ENCODE peak calls at places on chromosome 2, in five cellular contexts. One of them, this sample, is unnamed. For H3K36me3, the result is how much of the 10 kb centered on the place peaks cover.

GRCh38 chr2:67096886-67097285 is 300.2 kb upstream of the ETAA1 start:
- DNase-seq in esophagus muscularis mucosa: no peak
- DNase-seq in IMR-90: no peak
- DNase-seq in suprapubic skin: no peak
- DNase-seq in body of pancreas: no peak
- DNase-seq in this sample: no peak

GRCh38 chr2:195029804-195030654 is 627.0 kb upstream of the SLC39A10 start:
- DNase-seq in IMR-90: no peak
- DNase-seq in body of pancreas: no peak
- DNase-seq in esophagus muscularis mucosa: no peak
- DNase-seq in suprapubic skin: no peak
- DNase-seq in this sample: no peak

GRCh38 chr2:120823551-120823950 is 87.9 kb downstream of the GLI2 start:
- DNase-seq in esophagus muscularis mucosa: no peak
- DNase-seq in IMR-90: no peak
- DNase-seq in suprapubic skin: no peak
- DNase-seq in body of pancreas: no peak
- DNase-seq in this sample: no peak

GRCh38 chr2:30691948-30692828 is 115.1 kb downstream of the CAPN13 start:
- DNase-seq in suprapubic skin: peak
- DNase-seq in body of pancreas: no peak
- DNase-seq in IMR-90: peak
- DNase-seq in esophagus muscularis mucosa: peak
- DNase-seq in this sample: no peak

GRCh38 chr2:166665991-166666940 is 172.2 kb upstream of the SCN7A start:
- DNase-seq in IMR-90: peak
- DNase-seq in suprapubic skin: no peak
- DNase-seq in body of pancreas: no peak
- DNase-seq in esophagus muscularis mucosa: no peak
- DNase-seq in this sample: no peak

GRCh38 chr2:149258531-149258930 is 71.9 kb upstream of the LYPD6 start:
- DNase-seq in body of pancreas: no peak
- DNase-seq in esophagus muscularis mucosa: no peak
- DNase-seq in IMR-90: no peak
- DNase-seq in suprapubic skin: no peak
- DNase-seq in this sample: no peak

GRCh38 chr2:11850082-11850481 is 103.7 kb downstream of the LPIN1 start:
- DNase-seq in IMR-90: no peak
- DNase-seq in esophagus muscularis mucosa: no peak
- DNase-seq in body of pancreas: no peak
- DNase-seq in suprapubic skin: no peak
- DNase-seq in this sample: no peak

GRCh38 chr2:176830362-176830761 is 382.2 kb upstream of the HNRNPA3 start:
- DNase-seq in esophagus muscularis mucosa: no peak
- DNase-seq in suprapubic skin: no peak
- DNase-seq in IMR-90: no peak
- DNase-seq in body of pancreas: no peak
- DNase-seq in this sample: no peak

GRCh38 chr2:10084567-10084910 is 4.3 kb upstream of the CYS1 start:
- DNase-seq in body of pancreas: no peak
- DNase-seq in IMR-90: no peak
- DNase-seq in suprapubic skin: no peak
- DNase-seq in esophagus muscularis mucosa: no peak
- DNase-seq in this sample: no peak

GRCh38 chr2:203720922-203721672 is 14.7 kb downstream of the CD28 start:
- DNase-seq in esophagus muscularis mucosa: no peak
- DNase-seq in IMR-90: no peak
- DNase-seq in body of pancreas: no peak
- DNase-seq in suprapubic skin: no peak
- DNase-seq in this sample: no peak

GRCh38 chr2:134836986-134837385 is 1.4 kb upstream of the ACMSD start:
- DNase-seq in esophagus muscularis mucosa: no peak
- DNase-seq in suprapubic skin: no peak
- DNase-seq in body of pancreas: no peak
- DNase-seq in IMR-90: peak
- DNase-seq in this sample: no peak

GRCh38 chr2:135189148-135189547 is 137.1 kb downstream of the RAB3GAP1 start:
- DNase-seq in esophagus muscularis mucosa: no peak
- DNase-seq in body of pancreas: no peak
- DNase-seq in IMR-90: no peak
- DNase-seq in suprapubic skin: no peak
- DNase-seq in this sample: no peak

GRCh38 chr2:157413342-157414035 is 30.4 kb downstream of the CYTIP start:
- DNase-seq in suprapubic skin: no peak
- DNase-seq in body of pancreas: no peak
- DNase-seq in esophagus muscularis mucosa: no peak
- DNase-seq in IMR-90: no peak
- DNase-seq in this sample: peak

GRCh38 chr2:229282758-229283546 is 11.9 kb upstream of the PID1 start:
- DNase-seq in IMR-90: peak
- DNase-seq in suprapubic skin: peak
- DNase-seq in esophagus muscularis mucosa: no peak
- DNase-seq in body of pancreas: peak
- DNase-seq in this sample: peak

GRCh38 chr2:187552959-187553681 is 1.1 kb downstream of the TFPI start:
- DNase-seq in suprapubic skin: no peak
- DNase-seq in body of pancreas: no peak
- DNase-seq in esophagus muscularis mucosa: no peak
- DNase-seq in IMR-90: peak
- DNase-seq in this sample: no peak

GRCh38 chr2:26475832-26476501 is 2.0 kb downstream of the OTOF start:
- DNase-seq in esophagus muscularis mucosa: no peak
- DNase-seq in body of pancreas: no peak
- DNase-seq in suprapubic skin: no peak
- DNase-seq in IMR-90: no peak
- DNase-seq in this sample: no peak

GRCh38 chr2:160510617-160511016 is 17.0 kb upstream of the RBMS1 start:
- DNase-seq in IMR-90: no peak
- DNase-seq in body of pancreas: no peak
- DNase-seq in suprapubic skin: no peak
- DNase-seq in esophagus muscularis mucosa: no peak
- DNase-seq in this sample: no peak

GRCh38 chr2:177234267-177234666 is 21.7 kb downstream of the HNRNPA3 start:
- DNase-seq in IMR-90: no peak
- DNase-seq in body of pancreas: no peak
- DNase-seq in suprapubic skin: no peak
- DNase-seq in esophagus muscularis mucosa: no peak
- DNase-seq in this sample: no peak

GRCh38 chr2:98835831-98836385 is 100.1 kb downstream of the CRACDL start:
- DNase-seq in IMR-90: no peak
- DNase-seq in esophagus muscularis mucosa: no peak
- DNase-seq in body of pancreas: no peak
- DNase-seq in suprapubic skin: no peak
- DNase-seq in this sample: peak

GRCh38 chr2:8090748-8091700 is 590.8 kb upstream of the ID2 start:
- DNase-seq in suprapubic skin: peak
- DNase-seq in IMR-90: peak
- DNase-seq in body of pancreas: peak
- DNase-seq in esophagus muscularis mucosa: peak
- DNase-seq in this sample: peak

GRCh38 chr2:223681125-223681524 is 79.0 kb upstream of the SCG2 start:
- DNase-seq in body of pancreas: no peak
- DNase-seq in IMR-90: no peak
- DNase-seq in esophagus muscularis mucosa: no peak
- DNase-seq in suprapubic skin: no peak
- DNase-seq in this sample: no peak

GRCh38 chr2:95039410-95039809 is 13.9 kb downstream of the MAL start:
- DNase-seq in esophagus muscularis mucosa: no peak
- DNase-seq in suprapubic skin: no peak
- DNase-seq in body of pancreas: no peak
- DNase-seq in IMR-90: no peak
- DNase-seq in this sample: no peak

GRCh38 chr2:128425216-128425615 is 106.5 kb upstream of the HS6ST1 start:
- DNase-seq in body of pancreas: peak
- DNase-seq in esophagus muscularis mucosa: no peak
- DNase-seq in IMR-90: no peak
- DNase-seq in suprapubic skin: no peak
- DNase-seq in this sample: no peak

GRCh38 chr2:61710711-61711110 is 143.1 kb downstream of the FAM161A start:
- DNase-seq in esophagus muscularis mucosa: peak
- DNase-seq in IMR-90: no peak
- DNase-seq in body of pancreas: no peak
- DNase-seq in suprapubic skin: no peak
- DNase-seq in this sample: no peak

GRCh38 chr2:234839285-234839684 is 112.5 kb upstream of the SH3BP4 start:
- DNase-seq in esophagus muscularis mucosa: no peak
- DNase-seq in suprapubic skin: no peak
- DNase-seq in body of pancreas: no peak
- DNase-seq in IMR-90: no peak
- DNase-seq in this sample: no peak

GRCh38 chr2:109380502-109381326 is 233.1 kb downstream of the SEPTIN10 start:
- DNase-seq in esophagus muscularis mucosa: no peak
- DNase-seq in body of pancreas: peak
- DNase-seq in IMR-90: peak
- DNase-seq in suprapubic skin: peak
- DNase-seq in this sample: no peak

GRCh38 chr2:42928692-42929576 is 136.6 kb upstream of the HAAO start:
- DNase-seq in suprapubic skin: no peak
- DNase-seq in IMR-90: peak
- DNase-seq in body of pancreas: peak
- DNase-seq in esophagus muscularis mucosa: no peak
- DNase-seq in this sample: peak

GRCh38 chr2:232568161-232568560 is 17.7 kb downstream of the EIF4E2 start:
- DNase-seq in esophagus muscularis mucosa: no peak
- DNase-seq in body of pancreas: no peak
- DNase-seq in IMR-90: peak
- DNase-seq in suprapubic skin: no peak
- DNase-seq in this sample: no peak

GRCh38 chr2:200483729-200484198 is 26.1 kb downstream of the KCTD18 start:
- DNase-seq in body of pancreas: peak
- DNase-seq in suprapubic skin: no peak
- DNase-seq in IMR-90: peak
- DNase-seq in esophagus muscularis mucosa: no peak
- DNase-seq in this sample: peak

DNA sequence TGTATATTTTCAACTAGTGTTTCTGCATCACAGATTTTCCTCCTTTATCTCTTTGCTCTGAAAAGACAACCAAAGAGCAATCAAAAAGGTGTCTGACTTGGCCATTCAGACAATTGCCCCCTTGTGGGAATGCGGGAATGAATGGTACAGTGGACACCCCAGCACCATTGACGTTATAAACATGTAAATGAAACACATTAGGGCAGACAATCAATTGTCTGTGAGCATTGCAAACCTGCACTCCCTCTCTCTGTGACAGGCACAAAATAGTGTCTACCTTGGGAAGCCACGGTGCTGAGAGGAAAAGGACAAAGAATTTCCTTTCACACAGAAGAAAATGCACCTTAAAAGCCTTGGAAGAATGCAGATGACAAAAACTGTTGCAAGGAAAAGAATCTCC is 8.0 kb downstream of the ZEB2 start:
- DNase-seq in esophagus muscularis mucosa: no peak
- DNase-seq in IMR-90: no peak
- DNase-seq in body of pancreas: no peak
- DNase-seq in suprapubic skin: no peak
- DNase-seq in this sample: no peak
- H3K4me3 ChIP-seq in esophagus muscularis mucosa: peak
- H3K4me3 ChIP-seq in IMR-90: no peak
- H3K4me3 ChIP-seq in body of pancreas: no peak
- H3K4me3 ChIP-seq in suprapubic skin: peak
- H3K4me3 ChIP-seq in this sample: peak

DNA sequence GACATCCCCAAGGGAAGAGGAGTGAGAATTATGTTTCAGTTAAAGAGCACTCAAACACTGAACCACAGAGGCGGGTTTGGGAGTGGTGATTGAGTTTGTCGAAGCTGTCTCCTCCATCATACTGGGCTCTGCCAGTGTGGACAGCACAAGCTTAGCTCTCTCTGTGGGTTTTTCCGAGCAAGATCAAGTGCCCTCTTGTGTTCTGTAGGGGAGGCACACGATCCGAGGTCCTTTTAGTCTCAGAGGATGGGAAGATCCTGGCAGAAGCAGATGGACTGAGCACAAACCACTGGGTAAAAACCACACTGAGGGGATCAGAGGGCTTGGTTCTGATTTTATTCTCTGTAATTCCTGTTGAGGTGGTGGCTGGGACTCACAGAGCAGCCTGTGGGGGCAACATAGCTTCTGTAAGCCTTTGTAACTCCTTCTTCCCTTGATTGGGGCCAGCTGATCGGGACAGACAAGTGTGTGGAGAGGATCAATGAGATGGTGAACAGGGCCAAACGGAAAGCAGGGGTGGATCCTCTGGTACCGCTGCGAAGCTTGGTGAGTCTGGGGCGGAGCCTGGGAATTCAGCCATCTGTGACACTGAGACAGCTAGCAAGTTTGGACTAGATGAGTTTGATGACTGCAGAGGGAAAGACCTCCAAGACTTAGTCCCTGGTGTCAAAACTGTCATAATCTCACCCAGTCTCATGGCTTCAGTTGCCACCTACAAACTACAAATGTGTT is 2.0 kb downstream of the NAGK start:
- DNase-seq in IMR-90: peak
- DNase-seq in suprapubic skin: no peak
- DNase-seq in body of pancreas: peak
- DNase-seq in esophagus muscularis mucosa: no peak
- DNase-seq in this sample: peak
- TF ChIP-seq POLR2A in IMR-90: no peak
- TF ChIP-seq POLR2A in suprapubic skin: no peak
- TF ChIP-seq POLR2A in body of pancreas: no peak
- TF ChIP-seq POLR2A in esophagus muscularis mucosa: no peak
- TF ChIP-seq POLR2A in this sample: no peak

GRCh38 chr2:86038291-86039081 is 67.2 kb downstream of the POLR1A start:
- DNase-seq in body of pancreas: no peak
- DNase-seq in esophagus muscularis mucosa: no peak
- DNase-seq in suprapubic skin: peak
- DNase-seq in IMR-90: no peak
- DNase-seq in this sample: peak
- H3K36me3 ChIP-seq in body of pancreas: under half
- H3K36me3 ChIP-seq in esophagus muscularis mucosa: under half
- H3K36me3 ChIP-seq in suprapubic skin: half or more
- H3K36me3 ChIP-seq in IMR-90: under half
- H3K36me3 ChIP-seq in this sample: under half

DNA sequence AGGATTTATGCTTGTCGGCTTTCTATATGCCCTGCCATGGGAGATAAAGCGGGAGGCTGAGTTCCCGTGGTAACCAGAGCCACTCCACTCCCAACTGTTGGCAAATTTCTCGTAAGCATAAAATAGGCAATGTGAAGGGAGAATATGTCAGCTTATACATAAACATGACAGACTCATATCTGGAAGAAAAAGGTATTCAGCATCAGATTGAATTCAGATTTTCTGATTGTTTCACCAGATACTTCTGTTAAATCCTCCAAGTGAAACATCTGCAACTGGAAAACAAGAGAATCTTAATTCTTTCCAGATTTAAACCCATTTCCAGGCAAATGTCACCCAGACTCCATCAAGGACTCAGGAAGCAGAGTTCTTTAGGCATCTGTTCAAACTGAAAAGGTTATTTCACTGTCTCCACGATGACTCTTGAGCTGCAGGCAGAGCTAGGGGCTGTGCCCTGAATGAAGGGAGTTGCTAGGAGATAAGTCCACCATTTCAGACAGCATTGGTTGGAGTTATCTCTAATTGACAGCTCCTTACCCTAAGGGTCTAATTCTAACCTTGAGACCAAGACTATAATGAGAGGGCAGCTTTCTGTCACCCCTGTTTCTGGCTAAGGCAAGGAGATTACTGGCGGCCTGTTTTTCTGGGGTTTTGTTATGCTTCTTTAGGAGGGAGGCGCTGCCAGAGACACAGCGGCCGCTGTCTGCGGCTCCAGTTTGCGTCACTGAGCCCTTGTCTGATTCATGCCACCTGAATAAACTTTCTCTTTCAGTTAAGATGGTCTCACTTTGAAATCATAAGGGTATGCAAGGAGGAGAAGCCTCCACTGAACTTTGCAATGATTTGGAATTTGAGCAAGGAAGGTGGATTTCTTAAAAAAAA is 381.3 kb downstream of the SOX11 start:
- DNase-seq in body of pancreas: no peak
- DNase-seq in esophagus muscularis mucosa: no peak
- DNase-seq in IMR-90: peak
- DNase-seq in suprapubic skin: no peak
- DNase-seq in this sample: no peak
- H3K4me3 ChIP-seq in body of pancreas: no peak
- H3K4me3 ChIP-seq in esophagus muscularis mucosa: no peak
- H3K4me3 ChIP-seq in IMR-90: no peak
- H3K4me3 ChIP-seq in suprapubic skin: no peak
- H3K4me3 ChIP-seq in this sample: no peak